ENCODE peak calls at places on chromosomes 3 and 15, in five cellular contexts. One of them, this sample, is unnamed.

GRCh38 chr3:99895706-99896441 is 78.2 kb downstream of the CMSS1 start:
- DNase-seq in left ventricle myocardium inferior: no peak
- DNase-seq in EL: peak
- DNase-seq in mammary epithelial cell: peak
- DNase-seq in stimulated activated CD4-positive, alpha-beta T cell treated with anti-CD3 and anti-CD28 coated beads, Interleukin-15, amount 100 ng/mL, for 1 hour: no peak
- DNase-seq in this sample: no peak

GRCh38 chr3:173556546-173556945 is 159.0 kb downstream of the NLGN1 start:
- DNase-seq in left ventricle myocardium inferior: no peak
- DNase-seq in EL: no peak
- DNase-seq in mammary epithelial cell: no peak
- DNase-seq in stimulated activated CD4-positive, alpha-beta T cell treated with anti-CD3 and anti-CD28 coated beads, Interleukin-15, amount 100 ng/mL, for 1 hour: no peak
- DNase-seq in this sample: no peak

GRCh38 chr3:161217496-161217895 is 3.6 kb upstream of the NMD3 start:
- DNase-seq in left ventricle myocardium inferior: no peak
- DNase-seq in EL: peak
- DNase-seq in mammary epithelial cell: no peak
- DNase-seq in stimulated activated CD4-positive, alpha-beta T cell treated with anti-CD3 and anti-CD28 coated beads, Interleukin-15, amount 100 ng/mL, for 1 hour: no peak
- DNase-seq in this sample: no peak

GRCh38 chr15:51647128-51647562 is 24.6 kb upstream of the DMXL2 start:
- DNase-seq in left ventricle myocardium inferior: peak
- DNase-seq in EL: peak
- DNase-seq in mammary epithelial cell: peak
- DNase-seq in stimulated activated CD4-positive, alpha-beta T cell treated with anti-CD3 and anti-CD28 coated beads, Interleukin-15, amount 100 ng/mL, for 1 hour: no peak
- DNase-seq in this sample: peak

GRCh38 chr15:47367991-47368390 is 349.3 kb upstream of the SEMA6D start:
- DNase-seq in left ventricle myocardium inferior: no peak
- DNase-seq in EL: no peak
- DNase-seq in mammary epithelial cell: no peak
- DNase-seq in stimulated activated CD4-positive, alpha-beta T cell treated with anti-CD3 and anti-CD28 coated beads, Interleukin-15, amount 100 ng/mL, for 1 hour: no peak
- DNase-seq in this sample: no peak

GRCh38 chr15:78284758-78285157 is 14.7 kb downstream of the SKIC8 start:
- DNase-seq in left ventricle myocardium inferior: no peak
- DNase-seq in EL: no peak
- DNase-seq in mammary epithelial cell: no peak
- DNase-seq in stimulated activated CD4-positive, alpha-beta T cell treated with anti-CD3 and anti-CD28 coated beads, Interleukin-15, amount 100 ng/mL, for 1 hour: no peak
- DNase-seq in this sample: no peak

GRCh38 chr3:168981396-168981795 is 682.1 kb downstream of the MECOM start:
- DNase-seq in left ventricle myocardium inferior: no peak
- DNase-seq in EL: no peak
- DNase-seq in mammary epithelial cell: peak
- DNase-seq in stimulated activated CD4-positive, alpha-beta T cell treated with anti-CD3 and anti-CD28 coated beads, Interleukin-15, amount 100 ng/mL, for 1 hour: no peak
- DNase-seq in this sample: no peak

GRCh38 chr15:60297047-60297446 is 100.7 kb downstream of the ANXA2 start:
- DNase-seq in left ventricle myocardium inferior: no peak
- DNase-seq in EL: no peak
- DNase-seq in mammary epithelial cell: peak
- DNase-seq in stimulated activated CD4-positive, alpha-beta T cell treated with anti-CD3 and anti-CD28 coated beads, Interleukin-15, amount 100 ng/mL, for 1 hour: no peak
- DNase-seq in this sample: no peak

GRCh38 chr15:57054351-57054750 is 135.9 kb downstream of the TCF12 start:
- DNase-seq in left ventricle myocardium inferior: no peak
- DNase-seq in EL: no peak
- DNase-seq in mammary epithelial cell: no peak
- DNase-seq in stimulated activated CD4-positive, alpha-beta T cell treated with anti-CD3 and anti-CD28 coated beads, Interleukin-15, amount 100 ng/mL, for 1 hour: no peak
- DNase-seq in this sample: no peak